ENCODE peak calls at places on chromosomes 13 and 19, in six cellular contexts. N, D, R, J, O and Z are unnamed samples.

GRCh38 chr19:2711175-2711936 is 8.9 kb upstream of the GNG7 start:
- DNase-seq in N (no peak), R (no peak), D (no peak), O (no peak), J (no peak), Z (no peak)

GRCh38 chr13:112456138-112457056 is 80.2 kb downstream of the SPACA7 start:
- DNase-seq in R (no peak), O (no peak), D (no peak), J (peak; percentile 30), N (no peak), Z (no peak)

GRCh38 chr13:24351423-24351822 is 42.0 kb downstream of the C1QTNF9 start:
- DNase-seq in J (no peak), R (no peak), O (no peak), N (no peak), D (no peak), Z (no peak)

GRCh38 chr13:28469316-28469715 is 25.6 kb downstream of the FLT1 start:
- DNase-seq in D (no peak), O (no peak), N (no peak), J (no peak), R (no peak), Z (no peak)

GRCh38 chr13:90070837-90071525 is 1276.5 kb upstream of the MIR17HG start:
- DNase-seq in N (no peak), J (no peak), D (no peak), O (no peak), R (no peak), Z (no peak)

GRCh38 chr13:27839809-27840467 is 47.7 kb downstream of the GSX1 start:
- DNase-seq in J (no peak), R (no peak), D (no peak), O (no peak), N (no peak), Z (no peak)

GRCh38 chr19:21128901-21129698 is 12.7 kb upstream of the ZNF431 start:
- DNase-seq in O (no peak), J (no peak), R (no peak), D (no peak), N (no peak), Z (no peak)

GRCh38 chr19:14830702-14831101 is 4.3 kb downstream of the OR7A5 start:
- DNase-seq in D (no peak), J (no peak), R (no peak), N (no peak), O (no peak), Z (no peak)

GRCh38 chr13:89925107-89925506 is 1422.4 kb upstream of the MIR17HG start:
- DNase-seq in O (no peak), J (no peak), R (no peak), N (no peak), D (no peak), Z (no peak)

GRCh38 chr13:78934336-78934735 is 275.4 kb upstream of the OBI1 start:
- DNase-seq in J (no peak), D (no peak), R (no peak), N (no peak), O (no peak), Z (no peak)

GRCh38 chr13:25267715-25268114 is 19.6 kb downstream of the MTMR6 start:
- DNase-seq in O (no peak), R (no peak), D (no peak), J (no peak), N (no peak), Z (no peak)

GRCh38 chr19:18995804-18996241 is 37.5 kb downstream of the SUGP2 start:
- DNase-seq in O (no peak), D (peak; percentile 40), N (peak; percentile 64), R (peak; percentile 28), J (peak; percentile 59), Z (peak; percentile 83)

GRCh38 chr19:49210108-49210900 is 52.7 kb downstream of the TRPM4 start:
- DNase-seq in N (no peak), J (peak; percentile 91), D (peak; percentile 90), O (no peak), R (no peak), Z (no peak)

GRCh38 chr13:114142137-114142550 is 9.7 kb upstream of the RASA3 start:
- DNase-seq in N (no peak), D (no peak), R (no peak), O (no peak), J (no peak), Z (no peak)

GRCh38 chr19:56104423-56104822 is 16.7 kb downstream of the ZNF787 start:
- DNase-seq in N (no peak), R (no peak), D (no peak), J (no peak), O (no peak), Z (no peak)

GRCh38 chr13:73993661-73994060 is 140.5 kb downstream of the KLF12 start:
- DNase-seq in O (no peak), R (no peak), J (no peak), D (no peak), N (no peak), Z (no peak)

GRCh38 chr19:43626838-43627237 is 7.4 kb upstream of the ZNF428 start:
- DNase-seq in J (no peak), R (no peak), D (no peak), O (no peak), N (no peak), Z (no peak)

GRCh38 chr19:43439183-43440063 is 24.7 kb downstream of the TEX101 start:
- DNase-seq in R (peak; percentile 10), J (no peak), N (no peak), O (no peak), D (no peak), Z (no peak)

GRCh38 chr19:8702350-8702749 is 3.8 kb upstream of the ACTL9 start:
- DNase-seq in J (no peak), O (no peak), R (no peak), N (no peak), D (no peak), Z (no peak)

GRCh38 chr13:107842562-107843180 is 372.7 kb downstream of the LIG4 start:
- DNase-seq in J (no peak), N (no peak), O (no peak), D (no peak), R (no peak), Z (no peak)

GRCh38 chr19:12365094-12365371 is 450 bp downstream of the ZNF442 start:
- DNase-seq in D (no peak), O (peak; percentile 31), R (peak; percentile 16), N (no peak), J (no peak), Z (peak; percentile 13)

GRCh38 chr13:99752373-99752772 is 219.2 kb downstream of the ZIC5 start:
- DNase-seq in N (no peak), O (no peak), J (peak; percentile 37), R (no peak), D (no peak), Z (no peak)

GRCh38 chr13:99750951-99751350 is 220.6 kb downstream of the ZIC5 start:
- DNase-seq in J (peak; percentile 0), R (no peak), O (no peak), N (no peak), D (no peak), Z (no peak)

GRCh38 chr13:99746857-99747710 is 224.5 kb downstream of the ZIC5 start:
- DNase-seq in J (peak; percentile 65), O (no peak), D (no peak), R (no peak), N (no peak), Z (no peak)

GRCh38 chr13:99751517-99752199 is 219.9 kb downstream of the ZIC5 start:
- DNase-seq in J (peak; percentile 34), R (no peak), D (no peak), N (no peak), O (no peak), Z (no peak)

DNA sequence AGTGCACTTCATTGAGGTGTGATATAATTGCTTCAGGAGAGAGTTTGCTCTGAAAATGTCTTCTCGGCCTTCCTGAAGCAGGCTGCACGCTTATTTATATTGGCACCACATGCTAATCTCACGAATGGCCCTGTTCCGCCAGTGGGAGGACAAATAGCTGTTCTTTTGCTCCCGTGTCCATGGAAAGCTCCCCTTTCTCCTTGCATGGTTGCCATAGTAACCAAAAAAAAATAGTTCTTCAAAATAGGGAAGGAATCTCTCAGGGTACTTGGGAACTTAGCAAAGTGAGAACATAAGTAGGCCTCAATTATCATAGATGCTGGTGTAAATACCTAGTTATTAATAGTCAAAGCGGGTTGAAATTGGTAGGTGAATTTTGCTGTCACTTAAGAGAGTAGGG is 221.9 kb downstream of the ZIC5 start:
- DNase-seq in J (no peak), R (no peak), N (no peak), O (no peak), D (no peak), Z (no peak)
- H3K4me3 ChIP-seq in J (no peak overlapping the region), R (no peak overlapping the region), N (no peak overlapping the region), O (no peak overlapping the region), D (no peak overlapping the region), Z (no peak overlapping the region)

GRCh38 chr19:33268162-33268991 is 34.0 kb downstream of the CEBPA start:
- DNase-seq in O (no peak), J (no peak), N (no peak), R (no peak), D (peak; percentile 6), Z (no peak)
- H3K27ac ChIP-seq in O (no peak overlapping the region), J (no peak overlapping the region), N (no peak overlapping the region), R (no peak overlapping the region), D (no peak overlapping the region), Z (peak overlapping the region; percentile 38)

GRCh38 chr19:50725932-50726230 is 2.7 kb downstream of the CLEC11A start:
- DNase-seq in J (no peak), O (no peak), N (no peak), R (no peak), D (no peak), Z (no peak)

GRCh38 chr19:50723735-50724521 is 764 bp downstream of the CLEC11A start:
- DNase-seq in J (no peak), O (no peak), N (no peak), R (no peak), D (no peak), Z (no peak)

GRCh38 chr19:50725218-50725931 is 2.2 kb downstream of the CLEC11A start:
- DNase-seq in J (no peak), N (no peak), O (no peak), D (no peak), R (no peak), Z (no peak)

GRCh38 chr19:50723069-50723468 is at the start of gene CLEC11A:
- DNase-seq in J (no peak), D (no peak), N (peak; percentile 72), O (peak; percentile 62), R (peak; percentile 79), Z (no peak)

DNA sequence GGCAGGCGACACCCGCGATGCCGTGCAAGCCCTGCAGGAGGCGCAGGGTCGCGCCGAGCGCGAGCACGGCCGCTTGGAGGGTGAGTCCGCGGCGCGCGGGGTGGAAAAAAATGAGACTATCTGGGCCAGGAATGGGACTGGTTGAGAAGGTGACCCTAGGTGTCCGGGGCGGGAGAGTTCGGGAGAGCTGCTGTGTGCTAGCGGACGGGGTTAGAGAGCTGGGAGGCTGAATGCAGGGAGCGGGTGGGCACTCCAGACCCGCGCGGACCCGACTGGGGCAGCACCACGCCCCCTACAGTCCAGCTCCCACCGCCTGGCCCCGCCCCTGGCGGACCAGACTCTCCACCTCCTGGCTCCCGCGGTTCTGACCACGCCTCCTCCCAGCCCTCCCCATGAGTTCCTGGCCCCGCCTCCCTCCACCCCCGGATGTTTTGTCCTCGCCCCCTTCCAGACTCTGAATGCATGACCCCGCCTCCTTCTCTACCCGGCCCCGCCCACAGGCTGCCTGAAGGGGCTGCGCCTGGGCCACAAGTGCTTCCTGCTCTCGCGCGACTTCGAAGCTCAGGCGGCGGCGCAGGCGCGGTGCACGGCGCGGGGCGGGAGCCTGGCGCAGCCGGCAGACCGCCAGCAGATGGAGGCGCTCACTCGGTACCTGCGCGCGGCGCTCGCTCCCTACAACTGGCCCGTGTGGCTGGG is 1.5 kb downstream of the CLEC11A start:
- DNase-seq in N (peak; percentile 98), O (peak; percentile 97), R (peak; percentile 98), D (peak; percentile 100), J (peak; percentile 99), Z (peak; percentile 99)
- TF ChIP-seq CTCF in N (peak; percentile 77), O (peak; percentile 49), R (peak; percentile 79), D (peak; percentile 68), J (peak; percentile 63), Z (peak; percentile 64)

GRCh38 chr13:100521912-100522490 is 66.6 kb downstream of the GGACT start:
- DNase-seq in D (no peak), R (no peak), O (no peak), N (no peak), J (no peak), Z (peak; percentile 27)
- H3K4me3 ChIP-seq in D (no peak overlapping the region), R (no peak overlapping the region), O (no peak overlapping the region), N (no peak overlapping the region), J (no peak overlapping the region), Z (peak overlapping the region; percentile 25)